ENCODE peak calls at places on chromosomes 13 and 19, in six cellular contexts. C, D, S, H, Q and L are unnamed samples.

GRCh38 chr19:42030605-42031004 is 36.6 kb upstream of the ATP1A3 start:
- DNase-seq in S (no peak), D (no peak), Q (no peak), H (no peak), C (no peak), L (no peak)

GRCh38 chr19:15108145-15108844 is 1.1 kb downstream of the SYDE1 start:
- DNase-seq in Q (no peak), D (no peak), S (no peak), C (no peak), H (no peak), L (no peak)

GRCh38 chr19:18434411-18435184 is 3.3 kb downstream of the ISYNA1 start:
- DNase-seq in C (no peak), D (no peak), H (no peak), S (no peak), Q (no peak), L (no peak)

GRCh38 chr13:88552966-88553365 is 881.8 kb downstream of the SLITRK5 start:
- DNase-seq in D (no peak), S (no peak), H (no peak), Q (no peak), C (no peak), L (no peak)

GRCh38 chr13:104414771-104415170 is 1348.6 kb upstream of the SLC10A2 start:
- DNase-seq in S (no peak), D (no peak), H (no peak), Q (no peak), C (no peak), L (no peak)

GRCh38 chr13:51956717-51957116 is 54.5 kb downstream of the ATP7B start:
- DNase-seq in S (no peak), Q (no peak), D (no peak), C (no peak), H (no peak), L (no peak)

GRCh38 chr13:112779856-112780604 is 90.2 kb downstream of the ATP11A start:
- DNase-seq in C (no peak), H (no peak), S (no peak), D (no peak), Q (no peak), L (no peak)

GRCh38 chr13:98022210-98022609 is 68.7 kb downstream of the IPO5 start:
- DNase-seq in S (no peak), C (no peak), H (no peak), D (peak; percentile 76), Q (no peak), L (no peak)

GRCh38 chr13:31051999-31052398 is 109.7 kb downstream of the HSPH1 start:
- DNase-seq in S (peak; percentile 19), D (no peak), C (no peak), H (no peak), Q (no peak), L (no peak)

GRCh38 chr13:50357586-50358118 is 342.4 kb downstream of the KCNRG start:
- DNase-seq in C (peak; percentile 19), S (no peak), H (no peak), D (peak; percentile 92), Q (no peak), L (no peak)

GRCh38 chr19:45075215-45076028 is 856 bp downstream of the ZNF296 start:
- DNase-seq in H (no peak), Q (peak; percentile 76), D (peak; percentile 39), S (no peak), C (no peak), L (no peak)

GRCh38 chr19:50875795-50876422 is 2.7 kb downstream of the KLK2 start:
- DNase-seq in Q (no peak), D (no peak), C (no peak), H (no peak), S (no peak), L (no peak)

GRCh38 chr19:10551698-10552301 is 8.1 kb downstream of the ATG4D start:
- DNase-seq in D (peak; percentile 53), S (no peak), C (peak; percentile 61), H (no peak), Q (no peak), L (no peak)

GRCh38 chr19:41420101-41420880 is 6.9 kb downstream of the B3GNT8 start:
- DNase-seq in S (no peak), H (no peak), Q (no peak), D (no peak), C (no peak), L (no peak)

GRCh38 chr19:29086182-29086581 is 126.8 kb downstream of the UQCRFS1 start:
- DNase-seq in D (no peak), H (no peak), C (no peak), Q (no peak), S (no peak), L (no peak)

GRCh38 chr13:108037348-108037747 is 178.0 kb downstream of the LIG4 start:
- DNase-seq in H (no peak), C (no peak), D (no peak), Q (no peak), S (no peak), L (no peak)

GRCh38 chr19:22622901-22623840 is 11.0 kb upstream of the ZNF492 start:
- DNase-seq in H (no peak), S (no peak), Q (no peak), D (no peak), C (no peak), L (no peak)

GRCh38 chr19:56840452-56841193 is at the start of the genes PEG3 and ZIM2:
- DNase-seq in D (peak; percentile 0), C (no peak), Q (no peak), H (no peak), S (no peak), L (peak; percentile 37)

GRCh38 chr19:22708983-22709382 is 74.9 kb downstream of the ZNF492 start:
- DNase-seq in S (no peak), H (no peak), C (no peak), Q (no peak), D (no peak), L (no peak)

GRCh38 chr19:6610934-6611370 is 20.0 kb upstream of the CD70 start:
- DNase-seq in D (peak; percentile 98), S (no peak), H (no peak), C (peak; percentile 47), Q (no peak), L (no peak)